ENCODE peak calls at places on chromosomes 6 and 20, in eight cellular contexts. P, O, U, D, X, L, Y and A are unnamed samples.

GRCh38 chr6:32195902-32196681 is 3.6 kb upstream of the GPSM3 start:
- DNase-seq in P (peak; percentile 98), O (peak; percentile 93), U (peak; percentile 99), D (no peak), X (peak; percentile 73), L (no peak), Y (peak; percentile 82), A (peak; percentile 93)

GRCh38 chr6:14664616-14665315 is 547.2 kb downstream of the CD83 start:
- DNase-seq in P (no peak), O (no peak), U (no peak), D (no peak), X (peak; percentile 60), L (no peak), Y (no peak), A (no peak)

GRCh38 chr6:93784794-93785757 is 365.7 kb upstream of the EPHA7 start:
- DNase-seq in P (peak; percentile 6), O (no peak), U (peak; percentile 49), D (peak; percentile 84), X (no peak), L (no peak), Y (peak; percentile 31), A (no peak)

GRCh38 chr6:130671119-130672104 is 155.8 kb upstream of the SMLR1 start:
- DNase-seq in P (peak; percentile 26), O (no peak), U (no peak), D (no peak), X (no peak), L (no peak), Y (no peak), A (no peak)

GRCh38 chr20:17650301-17650761 is 31.7 kb downstream of the RRBP1 start:
- DNase-seq in P (no peak), O (peak; percentile 25), U (peak; percentile 28), D (no peak), X (peak; percentile 39), L (no peak), Y (no peak), A (no peak)

GRCh38 chr6:26311012-26311384 is 54.0 kb upstream of the BTN3A2 start:
- DNase-seq in P (no peak), O (no peak), U (peak; percentile 47), D (no peak), X (peak; percentile 49), L (no peak), Y (peak; percentile 69), A (no peak)

GRCh38 chr6:121216928-121217327 is 117.4 kb downstream of the TBC1D32 start:
- DNase-seq in P (no peak), O (no peak), U (no peak), D (no peak), X (no peak), L (no peak), Y (no peak), A (no peak)

GRCh38 chr6:12693122-12693521 is 23.4 kb upstream of the PHACTR1 start:
- DNase-seq in P (no peak), O (no peak), U (no peak), D (no peak), X (no peak), L (no peak), Y (no peak), A (no peak)

GRCh38 chr6:50819906-50820589 is 1.4 kb downstream of the TFAP2B start:
- DNase-seq in P (no peak), O (no peak), U (no peak), D (no peak), X (no peak), L (no peak), Y (no peak), A (no peak)

GRCh38 chr20:9532069-9532809 is 17.8 kb downstream of the LAMP5 start:
- DNase-seq in P (no peak), O (no peak), U (no peak), D (no peak), X (no peak), L (no peak), Y (no peak), A (no peak)

GRCh38 chr20:62943396-62943795 is 5.4 kb downstream of the GID8 start:
- DNase-seq in P (no peak), O (peak; percentile 13), U (no peak), D (no peak), X (no peak), L (no peak), Y (no peak), A (no peak)

GRCh38 chr20:53032021-53033001 is 60.2 kb downstream of the TSHZ2 start:
- DNase-seq in P (peak; percentile 22), O (no peak), U (no peak), D (no peak), X (no peak), L (no peak), Y (no peak), A (no peak)

GRCh38 chr6:89117285-89118108 is at the start of gene SRSF12:
- DNase-seq in P (peak; percentile 61), O (no peak), U (peak; percentile 30), D (no peak), X (no peak), L (no peak), Y (peak; percentile 34), A (peak; percentile 75)

GRCh38 chr20:45515147-45515913 is at the start of gene SPINT3:
- DNase-seq in P (no peak), O (no peak), U (no peak), D (no peak), X (no peak), L (no peak), Y (no peak), A (no peak)

GRCh38 chr6:43702522-43703440 is 15.2 kb upstream of the MRPS18A start:
- DNase-seq in P (peak; percentile 98), O (peak; percentile 95), U (peak; percentile 91), D (no peak), X (peak; percentile 62), L (no peak), Y (peak; percentile 92), A (peak; percentile 75)

GRCh38 chr6:169933839-169934698 is 182.6 kb downstream of the ERMARD start:
- DNase-seq in P (peak; percentile 77), O (no peak), U (peak; percentile 96), D (no peak), X (no peak), L (no peak), Y (no peak), A (peak; percentile 94)

GRCh38 chr20:47146703-47147102 is 209.8 kb downstream of the ZMYND8 start:
- DNase-seq in P (no peak), O (no peak), U (no peak), D (no peak), X (no peak), L (no peak), Y (no peak), A (no peak)

GRCh38 chr6:154229796-154230195 is 126.8 kb downstream of the IPCEF1 start:
- DNase-seq in P (no peak), O (no peak), U (no peak), D (no peak), X (no peak), L (no peak), Y (no peak), A (no peak)

GRCh38 chr6:105151644-105152043 is 28.2 kb downstream of the POPDC3 start:
- DNase-seq in P (no peak), O (no peak), U (no peak), D (no peak), X (no peak), L (no peak), Y (no peak), A (no peak)

GRCh38 chr6:35663447-35664235 is 25.1 kb downstream of the FKBP5 start:
- DNase-seq in P (no peak), O (no peak), U (peak; percentile 72), D (no peak), X (peak; percentile 67), L (no peak), Y (no peak), A (no peak)

GRCh38 chr6:145818796-145819195 is 4.2 kb upstream of the FBXO30 start:
- DNase-seq in P (no peak), O (no peak), U (no peak), D (no peak), X (no peak), L (no peak), Y (no peak), A (no peak)

GRCh38 chr20:7147220-7147601 is 379.7 kb downstream of the BMP2 start:
- DNase-seq in P (no peak), O (no peak), U (peak; percentile 34), D (no peak), X (no peak), L (no peak), Y (no peak), A (no peak)